ENCODE peak calls at places on chromosomes 3 and 15, in ten cellular contexts. D, K, H, O, A, V, E, Y, B and C are unnamed samples.

GRCh38 chr3:14884665-14885064 is 62.7 kb upstream of the NR2C2 start:
- DNase-seq in H (no peak), V (no peak), E (no peak), Y (no peak), D (no peak), K (no peak), O (no peak), A (no peak), B (no peak), C (no peak)

GRCh38 chr3:171784937-171785336 is 25.3 kb downstream of the PLD1 start:
- DNase-seq in E (no peak), H (no peak), B (no peak), V (no peak), A (no peak), K (no peak), D (no peak), Y (no peak), O (no peak), C (no peak)

GRCh38 chr3:35908366-35909232 is 269.3 kb downstream of the ARPP21 start:
- DNase-seq in H (peak; percentile 52), B (no peak), O (peak; percentile 19), V (peak; percentile 18), A (peak; percentile 29), D (peak; percentile 67), Y (peak; percentile 44), K (peak; percentile 36), E (no peak), C (no peak)

GRCh38 chr3:190053919-190054672 is 66.6 kb downstream of the P3H2 start:
- DNase-seq in V (no peak), B (no peak), Y (no peak), E (no peak), D (no peak), O (no peak), H (no peak), A (no peak), K (no peak), C (no peak)

GRCh38 chr15:27850961-27851636 is 248.0 kb downstream of the OCA2 start:
- DNase-seq in D (peak; percentile 7), Y (no peak), K (no peak), V (no peak), O (no peak), E (no peak), B (no peak), A (no peak), H (no peak), C (no peak)

GRCh38 chr3:143736651-143737050 is 111.6 kb downstream of the SLC9A9 start:
- DNase-seq in O (no peak), E (no peak), H (no peak), D (no peak), K (no peak), Y (no peak), A (no peak), B (no peak), V (no peak), C (no peak)

GRCh38 chr3:10981961-10982360 is 10.6 kb upstream of the SLC6A1 start:
- DNase-seq in E (no peak), Y (no peak), O (no peak), A (no peak), K (no peak), H (no peak), D (no peak), B (no peak), V (no peak), C (no peak)

GRCh38 chr15:72231847-72232461 is 964 bp upstream of the PKM start:
- DNase-seq in E (no peak), B (no peak), D (peak; percentile 45), H (peak; percentile 48), K (peak; percentile 38), A (peak; percentile 59), O (peak; percentile 52), Y (peak; percentile 63), V (no peak), C (peak; percentile 7)

GRCh38 chr3:186094696-186095095 is 14.2 kb downstream of the ETV5 start:
- DNase-seq in A (no peak), B (no peak), E (no peak), O (no peak), V (no peak), D (no peak), H (no peak), Y (no peak), K (no peak), C (no peak)

GRCh38 chr3:78569820-78570219 is 1198.0 kb downstream of the ROBO1 start:
- DNase-seq in B (no peak), Y (peak; percentile 17), O (no peak), A (no peak), D (no peak), K (no peak), E (no peak), H (no peak), V (no peak), C (no peak)

GRCh38 chr15:95262866-95263564 is 1031.7 kb downstream of the MCTP2 start:
- DNase-seq in V (no peak), B (no peak), H (no peak), A (no peak), D (no peak), O (no peak), E (no peak), Y (no peak), K (no peak), C (no peak)
- TF ChIP-seq POLR2A in V (no peak), B (no peak), H (no peak), A (no peak), D (no peak), O (no peak), E (no peak), Y (no peak), K (no peak), C (no peak)

GRCh38 chr3:9917820-9918219 is 922 bp downstream of the IL17RC start:
- DNase-seq in A (no peak), Y (no peak), O (no peak), V (no peak), D (no peak), H (peak; percentile 15), B (no peak), E (no peak), K (no peak), C (no peak)

GRCh38 chr3:9915252-9916141 is 1.4 kb upstream of the IL17RC start:
- DNase-seq in Y (peak; percentile 36), D (peak; percentile 76), V (peak; percentile 78), K (peak; percentile 80), E (peak; percentile 91), A (peak; percentile 77), H (peak; percentile 76), O (no peak), B (peak; percentile 67), C (no peak)

GRCh38 chr3:9918261-9919038 is 1.6 kb downstream of the IL17RC start:
- DNase-seq in A (no peak), H (no peak), B (no peak), K (no peak), D (no peak), V (no peak), Y (no peak), E (no peak), O (no peak), C (no peak)

GRCh38 chr3:9916346-9916733 is 558 bp upstream of the IL17RC start:
- DNase-seq in H (peak; percentile 16), Y (no peak), O (no peak), B (no peak), D (no peak), V (peak; percentile 39), A (no peak), E (peak; percentile 74), K (no peak), C (no peak)

DNA sequence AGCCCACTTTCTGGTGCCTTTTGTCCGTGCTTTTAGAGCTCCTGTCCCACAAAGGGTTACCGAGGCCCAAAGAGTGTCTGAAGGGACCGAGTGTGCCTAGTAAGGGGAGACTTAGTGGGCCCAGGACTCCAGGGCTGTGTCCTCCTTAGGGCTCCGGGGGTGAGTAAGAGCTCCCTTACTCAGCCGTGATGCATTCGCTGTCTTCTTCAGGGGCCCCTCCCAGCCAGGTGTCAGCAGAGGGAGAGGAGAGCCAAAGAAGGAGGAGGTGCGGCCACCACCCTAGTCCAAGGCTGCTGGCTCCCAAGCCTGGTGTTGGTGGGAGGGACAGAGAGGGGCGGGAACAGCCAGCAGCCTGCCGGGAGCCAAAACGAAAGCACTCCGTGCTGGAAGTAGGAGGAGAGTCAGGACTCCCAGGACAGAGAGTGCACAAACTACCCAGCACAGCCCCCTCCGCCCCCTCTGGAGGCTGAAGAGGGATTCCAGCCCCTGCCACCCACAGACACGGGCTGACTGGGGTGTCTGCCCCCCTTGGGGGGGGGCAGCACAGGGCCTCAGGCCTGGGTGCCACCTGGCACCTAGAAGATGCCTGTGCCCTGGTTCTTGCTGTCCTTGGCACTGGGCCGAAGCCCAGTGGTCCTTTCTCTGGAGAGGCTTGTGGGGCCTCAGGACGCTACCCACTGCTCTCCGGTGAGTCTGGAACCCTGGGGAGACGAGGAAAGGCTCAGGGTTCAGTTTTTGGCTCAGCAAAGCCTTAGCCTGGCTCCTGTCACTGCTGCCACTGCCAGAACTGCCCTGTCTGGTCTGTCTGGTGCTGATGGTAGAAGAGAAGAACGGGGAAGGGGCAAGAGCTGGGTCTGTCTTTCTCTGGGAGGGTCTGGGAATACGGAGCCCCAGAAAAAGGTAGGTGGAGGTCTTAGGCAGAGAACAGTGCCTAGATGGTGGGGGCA is at the start of gene IL17RC:
- DNase-seq in E (peak; percentile 98), K (peak; percentile 89), D (peak; percentile 88), V (peak; percentile 91), A (peak; percentile 92), O (peak; percentile 91), B (peak; percentile 93), H (peak; percentile 94), Y (peak; percentile 83), C (no peak)
- TF ChIP-seq POLR2A in E (peak; percentile 75), K (no peak), D (no peak), V (peak; percentile 66), A (peak; percentile 76), O (no peak), B (no peak), H (peak; percentile 52), Y (no peak), C (no peak)

GRCh38 chr3:74129056-74129455 is 485.4 kb downstream of the CNTN3 start:
- DNase-seq in D (no peak), H (no peak), E (no peak), O (no peak), Y (no peak), V (no peak), K (no peak), A (no peak), B (no peak), C (no peak)
- TF ChIP-seq POLR2A in D (no peak), H (no peak), E (no peak), O (no peak), Y (no peak), V (no peak), K (no peak), A (no peak), B (no peak), C (no peak)

DNA sequence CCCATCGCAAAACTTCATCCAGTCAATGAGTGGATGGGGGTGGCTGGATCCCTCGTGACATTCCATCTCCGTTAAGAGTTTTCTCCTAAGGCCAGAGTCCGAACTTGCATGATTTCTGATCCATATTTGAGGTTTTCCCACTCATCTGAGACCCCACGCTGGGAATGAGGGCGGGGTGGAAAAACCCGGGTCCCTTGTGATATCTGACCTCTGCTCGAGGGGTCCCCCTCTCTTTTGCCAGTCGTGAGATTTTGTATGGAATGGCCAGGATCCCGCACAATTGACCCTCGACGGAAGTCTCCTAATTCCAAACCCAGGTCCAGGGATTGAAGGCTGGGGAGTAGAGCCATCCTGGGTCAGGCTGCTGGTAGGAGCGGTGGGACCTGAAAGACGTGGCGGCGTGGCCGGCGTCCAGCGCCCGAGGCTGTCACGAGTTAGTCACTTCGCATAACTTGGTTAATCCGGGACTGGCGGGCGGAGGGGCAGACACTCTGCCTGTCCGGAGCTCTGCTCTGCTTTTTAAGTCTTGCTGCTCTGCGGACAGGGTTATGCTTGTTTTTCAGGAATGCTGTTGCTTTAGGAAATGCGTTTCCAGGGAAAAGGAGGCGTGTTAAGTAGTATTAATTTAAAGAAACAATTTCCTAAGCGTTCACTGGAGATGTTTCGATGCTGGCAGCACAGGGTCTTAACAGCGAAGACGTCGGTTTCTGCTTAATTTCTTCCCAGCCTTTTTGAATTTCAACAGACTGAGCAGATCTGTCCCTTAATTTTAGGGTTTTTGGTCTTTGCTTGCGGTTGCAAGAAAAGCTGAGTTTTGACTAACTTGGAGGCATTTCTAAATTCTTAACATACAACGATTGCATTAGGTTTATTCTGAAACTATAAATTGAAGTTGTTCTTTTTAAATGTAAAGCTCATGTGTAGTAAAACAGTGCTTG is 69.7 kb upstream of the LRRFIP2 start:
- DNase-seq in B (peak; percentile 94), V (peak; percentile 74), K (peak; percentile 81), O (peak; percentile 91), Y (peak; percentile 54), E (peak; percentile 92), A (peak; percentile 81), D (peak; percentile 91), H (peak; percentile 89), C (peak; percentile 9)
- TF ChIP-seq POLR2A in B (peak; percentile 34), V (no peak), K (no peak), O (no peak), Y (peak; percentile 25), E (no peak), A (no peak), D (no peak), H (no peak), C (peak; percentile 56)